ENCODE peak calls at places on chromosomes 11 and 22, in eight cellular contexts. U is GM23338, P is OCI-LY7, Z is MM.1S, H is PC-3, L is SK-N-SH, A is HCT116, D is hepatocyte. J is an unnamed sample.

GRCh38 chr11:44112083-44112865 is 16.8 kb downstream of the EXT2 start:
- DNase-seq in Z (no peak), D (peak; percentile 55), A (no peak), L (peak; percentile 58), U (no peak), H (peak; percentile 29), P (no peak), J (no peak)

GRCh38 chr11:14422814-14423182 is 63.8 kb upstream of the RRAS2 start:
- DNase-seq in Z (no peak), U (no peak), P (no peak), A (no peak), H (no peak), L (no peak), D (no peak), J (no peak)

GRCh38 chr11:45666648-45667642 is 1.5 kb upstream of the CHST1 start:
- DNase-seq in A (no peak), P (no peak), Z (no peak), L (no peak), H (no peak), U (no peak), D (no peak), J (no peak)

GRCh38 chr11:86669424-86669823 is 3.0 kb downstream of the ME3 start:
- DNase-seq in Z (no peak), D (no peak), L (no peak), A (no peak), U (no peak), P (no peak), H (no peak), J (no peak)

GRCh38 chr11:2795491-2795991 is 90.0 kb downstream of the CDKN1C start:
- DNase-seq in P (no peak), D (no peak), U (no peak), H (no peak), Z (no peak), L (no peak), A (no peak), J (no peak)

GRCh38 chr11:86670179-86670578 is 2.2 kb downstream of the ME3 start:
- DNase-seq in A (no peak), U (no peak), Z (no peak), L (no peak), P (no peak), H (peak; percentile 42), D (no peak), J (peak; percentile 82)

GRCh38 chr22:48945621-48946458 is 881.8 kb downstream of the BRD1 start:
- DNase-seq in H (no peak), A (no peak), U (no peak), P (no peak), L (no peak), D (no peak), Z (no peak), J (no peak)

GRCh38 chr11:105456950-105457349 is 152.9 kb upstream of the GRIA4 start:
- DNase-seq in L (no peak), Z (no peak), U (peak; percentile 68), D (no peak), H (no peak), A (no peak), P (no peak), J (no peak)

GRCh38 chr22:45291931-45292290 is 7.2 kb downstream of the UPK3A start:
- DNase-seq in H (no peak), D (no peak), P (no peak), Z (no peak), A (no peak), L (no peak), U (no peak), J (no peak)

GRCh38 chr11:2724653-2725366 is 25.0 kb upstream of the KCNQ1OT1 start:
- DNase-seq in D (peak; percentile 71), L (no peak), H (no peak), P (no peak), U (no peak), Z (no peak), A (no peak), J (no peak)

GRCh38 chr11:74689666-74690065 is 41.6 kb downstream of the CHRDL2 start:
- DNase-seq in L (no peak), Z (no peak), D (no peak), U (no peak), A (no peak), H (peak; percentile 74), P (no peak), J (no peak)

GRCh38 chr22:39627865-39628562 is 57.5 kb downstream of the CACNA1I start:
- DNase-seq in U (no peak), A (no peak), Z (no peak), L (peak; percentile 51), H (no peak), P (no peak), D (no peak), J (no peak)

GRCh38 chr11:114228401-114229061 is 67.7 kb upstream of the NNMT start:
- DNase-seq in Z (no peak), H (no peak), U (no peak), P (no peak), D (no peak), L (peak; percentile 73), A (no peak), J (no peak)

GRCh38 chr11:73783483-73784020 is 4.1 kb upstream of the MRPL48 start:
- DNase-seq in P (no peak), Z (no peak), L (no peak), D (no peak), U (no peak), A (no peak), H (no peak), J (no peak)

GRCh38 chr22:40955516-40955915 is 4.3 kb downstream of the RBX1 start:
- DNase-seq in D (no peak), A (no peak), Z (no peak), P (no peak), H (no peak), L (no peak), U (no peak), J (no peak)

GRCh38 chr22:40951795-40952602 is 821 bp downstream of the RBX1 start:
- DNase-seq in H (no peak), Z (no peak), U (peak; percentile 23), L (no peak), A (no peak), D (no peak), P (no peak), J (no peak)

GRCh38 chr22:40950888-40951794 is at the start of gene RBX1:
- DNase-seq in H (peak; percentile 94), L (peak; percentile 92), U (peak; percentile 99), D (peak; percentile 100), A (peak; percentile 96), Z (peak; percentile 98), P (peak; percentile 99), J (peak; percentile 98)

GRCh38 chr22:40953446-40953845 is 2.3 kb downstream of the RBX1 start:
- DNase-seq in P (no peak), L (no peak), D (no peak), U (no peak), Z (no peak), H (no peak), A (no peak), J (no peak)

DNA sequence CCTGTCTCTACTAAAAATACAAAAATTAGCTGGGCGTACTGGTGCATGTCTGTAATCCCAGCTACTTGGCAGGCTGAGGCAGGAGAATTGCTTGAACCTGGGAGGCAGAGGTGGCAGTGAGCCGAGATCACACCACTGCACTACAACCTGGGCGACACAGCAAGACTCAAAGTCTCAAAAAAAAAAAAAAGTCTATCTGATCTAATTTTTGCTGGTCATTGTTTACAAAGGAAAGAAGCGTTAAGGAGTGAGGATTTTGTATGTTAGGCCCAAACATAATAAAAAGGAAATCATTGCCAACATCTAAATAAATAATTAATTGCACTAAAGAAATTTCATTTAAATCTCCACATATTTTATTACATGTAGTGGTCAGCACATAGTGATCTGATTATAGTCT is 2.9 kb downstream of the RBX1 start:
- DNase-seq in H (no peak), A (no peak), D (no peak), U (no peak), L (no peak), P (no peak), Z (no peak), J (no peak)
- H3K4me3 ChIP-seq in H (no peak overlapping the region), A (no peak overlapping the region), D (no peak overlapping the region), U (no peak overlapping the region), L (no peak overlapping the region), P (no peak overlapping the region), Z (no peak overlapping the region), J (no peak overlapping the region)

GRCh38 chr11:66042227-66043007 is 6.5 kb downstream of the GAL3ST3 start:
- DNase-seq in Z (no peak), H (no peak), U (no peak), L (no peak), D (no peak), A (no peak), P (no peak), J (no peak)

GRCh38 chr11:66043008-66043906 is 5.7 kb downstream of the GAL3ST3 start:
- DNase-seq in U (no peak), L (no peak), A (no peak), H (no peak), Z (no peak), P (no peak), D (no peak), J (no peak)

GRCh38 chr11:66046901-66047300 is 2.1 kb downstream of the GAL3ST3 start:
- DNase-seq in P (no peak), Z (no peak), D (no peak), A (no peak), H (no peak), L (no peak), U (no peak), J (no peak)

GRCh38 chr11:66045177-66045639 is 3.8 kb downstream of the GAL3ST3 start:
- DNase-seq in U (peak; percentile 95), A (peak; percentile 63), L (peak; percentile 97), P (peak; percentile 92), H (peak; percentile 90), D (peak; percentile 91), Z (peak; percentile 86), J (peak; percentile 81)

GRCh38 chr11:66044757-66045156 is 4.2 kb downstream of the GAL3ST3 start:
- DNase-seq in L (no peak), P (no peak), A (no peak), D (no peak), U (no peak), Z (no peak), H (no peak), J (no peak)
- H3K9me2 ChIP-seq in L (no peaks in the 10 kb centered on the region), P (no peaks in the 10 kb centered on the region), A (no peaks in the 10 kb centered on the region), D (no peaks in the 10 kb centered on the region), U (no peaks in the 10 kb centered on the region), Z (no peaks in the 10 kb centered on the region), H (no peaks in the 10 kb centered on the region), J (no peaks in the 10 kb centered on the region)

GRCh38 chr22:17888855-17889254 is 114.6 kb upstream of the BID start:
- DNase-seq in D (no peak), A (no peak), Z (no peak), L (no peak), P (peak; percentile 48), U (peak; percentile 80), H (no peak), J (no peak)
- TF ChIP-seq CTCF in D (peak; percentile 7), A (no peak), Z (no peak), L (no peak), P (peak; percentile 63), U (peak; percentile 51), H (no peak), J (no peak)

GRCh38 chr22:19691721-19692341 is 22.5 kb upstream of the SEPTIN5 start:
- DNase-seq in D (peak; percentile 51), Z (no peak), L (no peak), H (peak; percentile 60), U (peak; percentile 73), A (peak; percentile 40), P (no peak), J (peak; percentile 81)
- H3K4me3 ChIP-seq in D (no peak overlapping the region), Z (no peak overlapping the region), L (no peak overlapping the region), H (peak overlapping the region; percentile 10), U (no peak overlapping the region), A (peak overlapping the region; percentile 36), P (no peak overlapping the region), J (peak overlapping the region; percentile 44)

GRCh38 chr11:36317992-36318391 is 21.9 kb downstream of the PRR5L start:
- DNase-seq in A (no peak), L (no peak), Z (no peak), U (no peak), D (no peak), P (no peak), H (peak; percentile 36), J (no peak)
- H3K9me2 ChIP-seq in A (no peaks in the 10 kb centered on the region), L (no peaks in the 10 kb centered on the region), Z (no peaks in the 10 kb centered on the region), U (peaks cover 6% of the 10 kb centered on the region), D (no peaks in the 10 kb centered on the region), P (no peaks in the 10 kb centered on the region), H (no peaks in the 10 kb centered on the region), J (no peaks in the 10 kb centered on the region)

J was measured in PC-9.